ENCODE peak calls at places on chromosomes 13 and 19, in seven cellular contexts. O, S, G, P, E, N and Z are unnamed samples.

GRCh38 chr13:93230466-93230865 is 3.9 kb downstream of the GPC6 start:
- DNase-seq in O (peak; percentile 66), S (no peak), G (no peak), P (peak; percentile 89), E (no peak), N (no peak), Z (no peak)

GRCh38 chr13:90352763-90353162 is 994.7 kb upstream of the MIR17HG start:
- DNase-seq in O (no peak), S (no peak), G (no peak), P (no peak), E (no peak), N (no peak), Z (no peak)

GRCh38 chr13:108980237-108980636 is 350.8 kb downstream of the MYO16 start:
- DNase-seq in O (no peak), S (no peak), G (no peak), P (no peak), E (no peak), N (no peak), Z (no peak)

GRCh38 chr19:38386968-38387549 is 775 bp downstream of the GGN start:
- DNase-seq in O (peak; percentile 93), S (no peak), G (no peak), P (no peak), E (no peak), N (no peak), Z (no peak)

GRCh38 chr13:50732712-50733111 is 110.8 kb downstream of the DLEU7 start:
- DNase-seq in O (no peak), S (no peak), G (no peak), P (peak; percentile 19), E (no peak), N (no peak), Z (no peak)

GRCh38 chr19:48443262-48443661 is 2.5 kb upstream of the GRWD1 start:
- DNase-seq in O (peak; percentile 93), S (no peak), G (no peak), P (no peak), E (no peak), N (peak; percentile 43), Z (no peak)

GRCh38 chr19:55300821-55301458 is 17.1 kb downstream of the BRSK1 start:
- DNase-seq in O (peak; percentile 43), S (no peak), G (no peak), P (no peak), E (no peak), N (no peak), Z (no peak)

GRCh38 chr13:28750187-28751045 is 31.6 kb upstream of the SLC46A3 start:
- DNase-seq in O (no peak), S (no peak), G (no peak), P (no peak), E (no peak), N (no peak), Z (no peak)

GRCh38 chr13:87669379-87669978 is 1.7 kb upstream of the SLITRK5 start:
- DNase-seq in O (no peak), S (peak; percentile 87), G (no peak), P (peak; percentile 10), E (no peak), N (no peak), Z (no peak)

GRCh38 chr19:5093297-5093858 is 124.5 kb downstream of the KDM4B start:
- DNase-seq in O (no peak), S (no peak), G (no peak), P (no peak), E (peak; percentile 74), N (peak; percentile 36), Z (no peak)

GRCh38 chr13:85093808-85094207 is 705.4 kb downstream of the SLITRK6 start:
- DNase-seq in O (no peak), S (no peak), G (peak; percentile 18), P (no peak), E (peak; percentile 30), N (no peak), Z (no peak)

GRCh38 chr13:22040810-22041364 is 370.0 kb downstream of the FGF9 start:
- DNase-seq in O (no peak), S (no peak), G (no peak), P (no peak), E (no peak), N (no peak), Z (no peak)

GRCh38 chr13:101397742-101398141 is 18.6 kb downstream of the NALCN start:
- DNase-seq in O (peak; percentile 84), S (no peak), G (no peak), P (peak; percentile 92), E (peak; percentile 30), N (no peak), Z (no peak)

GRCh38 chr13:31920301-31920818 is 111.2 kb upstream of the FRY start:
- DNase-seq in O (no peak), S (no peak), G (no peak), P (no peak), E (no peak), N (no peak), Z (no peak)

GRCh38 chr13:43686557-43686956 is 100.2 kb downstream of the ENOX1 start:
- DNase-seq in O (peak; percentile 32), S (no peak), G (peak; percentile 46), P (peak; percentile 93), E (peak; percentile 76), N (no peak), Z (no peak)

GRCh38 chr19:30281903-30282302 is 90.3 kb upstream of the ZNF536 start:
- DNase-seq in O (no peak), S (no peak), G (no peak), P (no peak), E (no peak), N (no peak), Z (no peak)

GRCh38 chr13:108959254-108959653 is 329.8 kb downstream of the MYO16 start:
- DNase-seq in O (peak; percentile 19), S (no peak), G (no peak), P (no peak), E (no peak), N (no peak), Z (no peak)

GRCh38 chr19:49799798-49800376 is 13.2 kb downstream of the FUZ start:
- DNase-seq in O (peak; percentile 59), S (peak; percentile 17), G (no peak), P (no peak), E (no peak), N (no peak), Z (no peak)

GRCh38 chr13:98450495-98451167 is 126.3 kb downstream of the STK24 start:
- DNase-seq in O (peak; percentile 72), S (peak; percentile 19), G (no peak), P (no peak), E (peak; percentile 79), N (no peak), Z (no peak)

GRCh38 chr13:98450012-98450411 is 126.9 kb downstream of the STK24 start:
- DNase-seq in O (peak; percentile 50), S (no peak), G (no peak), P (peak; percentile 37), E (no peak), N (no peak), Z (no peak)

GRCh38 chr13:98453254-98453843 is 123.6 kb downstream of the STK24 start:
- DNase-seq in O (peak; percentile 67), S (no peak), G (no peak), P (no peak), E (no peak), N (no peak), Z (no peak)

GRCh38 chr13:98452851-98453250 is 124.1 kb downstream of the STK24 start:
- DNase-seq in O (peak; percentile 62), S (no peak), G (no peak), P (no peak), E (no peak), N (no peak), Z (no peak)

GRCh38 chr13:98451676-98452105 is 125.2 kb downstream of the STK24 start:
- DNase-seq in O (peak; percentile 92), S (no peak), G (peak; percentile 69), P (peak; percentile 40), E (peak; percentile 70), N (no peak), Z (no peak)
- H3K4me1 ChIP-seq in O (peaks cover 55% of the 10 kb centered on the region), S (peaks cover 17% of the 10 kb centered on the region), G (peaks cover 18% of the 10 kb centered on the region), P (peaks cover 14% of the 10 kb centered on the region), E (peaks cover 21% of the 10 kb centered on the region), N (peaks cover 21% of the 10 kb centered on the region), Z (peaks cover 9% of the 10 kb centered on the region)

DNA sequence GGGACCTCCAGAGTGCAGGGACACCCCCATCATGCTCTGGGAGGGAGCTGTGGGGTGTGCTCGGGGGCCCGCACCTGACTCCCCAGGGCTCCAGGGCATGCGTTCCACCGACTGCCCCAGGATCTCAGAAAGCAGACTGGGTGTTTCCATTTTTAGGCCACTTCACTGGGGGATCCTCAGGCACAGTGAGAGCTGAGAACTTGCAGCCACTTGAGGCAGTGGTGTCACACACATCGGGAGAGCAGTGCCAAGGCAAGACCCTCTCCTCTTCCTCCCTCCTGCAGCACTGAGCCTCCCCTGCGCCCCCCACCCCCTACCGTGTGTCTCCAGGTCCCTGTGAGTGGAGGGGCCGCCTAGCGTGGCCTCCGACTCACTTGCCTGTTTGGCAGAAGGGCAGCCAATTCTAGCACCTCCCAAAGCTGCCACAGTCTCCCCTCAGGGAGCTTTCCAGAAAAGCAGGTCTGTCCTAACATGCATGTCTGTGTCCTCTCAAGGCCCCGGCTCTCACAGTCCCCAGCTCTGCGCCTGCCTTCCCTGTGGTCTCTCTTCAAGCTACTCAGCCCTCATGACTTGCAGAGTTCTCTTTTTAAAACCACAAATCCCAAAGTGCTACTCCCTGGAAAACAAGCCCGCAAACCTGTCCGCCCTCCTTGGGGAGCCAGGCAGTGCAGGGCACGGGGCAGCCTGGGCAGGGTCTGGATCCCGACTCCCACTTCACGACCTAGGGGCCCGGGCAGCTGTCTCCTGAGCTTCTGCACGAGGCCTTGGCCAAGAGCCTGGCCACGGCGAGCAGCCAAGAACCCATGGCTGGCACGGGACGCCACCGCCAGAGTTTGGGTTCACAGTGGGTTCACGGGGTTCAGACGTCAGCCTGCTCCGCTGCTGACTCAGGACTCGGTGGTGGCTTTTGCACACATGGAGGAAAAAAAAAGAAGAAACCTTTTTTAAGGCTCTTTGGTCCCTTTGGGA is 94.1 kb downstream of the STK24 start:
- DNase-seq in O (peak; percentile 95), S (peak; percentile 20), G (peak; percentile 62), P (peak; percentile 74), E (peak; percentile 83), N (peak; percentile 87), Z (peak; percentile 57)
- TF ChIP-seq CTCF in O (peak; percentile 24), S (peak; percentile 47), G (no peak), P (peak; percentile 18), E (peak; percentile 29), N (no peak), Z (no peak)

DNA sequence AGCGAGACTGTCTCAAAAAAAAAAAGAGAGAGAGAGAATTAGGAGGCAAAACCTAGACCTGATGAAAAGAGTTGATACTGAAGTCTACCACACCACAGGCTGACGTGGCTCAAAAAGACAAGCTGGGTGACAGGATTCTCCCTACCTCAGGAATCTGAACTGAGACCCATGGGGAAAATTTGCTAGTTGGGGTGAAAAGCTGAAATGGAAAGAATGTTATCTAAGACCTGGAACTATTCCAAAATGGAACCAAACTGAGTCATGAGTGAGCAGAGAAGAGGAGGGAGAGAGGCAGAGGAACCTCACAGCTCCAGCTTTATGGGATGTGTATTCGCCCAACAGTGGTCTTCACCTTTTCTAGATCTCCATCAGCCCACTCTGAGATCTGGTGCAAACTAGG is 11.7 kb downstream of the SMG9 start:
- DNase-seq in O (peak; percentile 85), S (no peak), G (no peak), P (peak; percentile 57), E (no peak), N (no peak), Z (no peak)
- H3K36me3 ChIP-seq in O (peaks cover 82% of the 10 kb centered on the region), S (peaks cover 98% of the 10 kb centered on the region), G (no peaks in the 10 kb centered on the region), P (peaks cover 57% of the 10 kb centered on the region), E (peaks cover 24% of the 10 kb centered on the region), N (peaks cover 58% of the 10 kb centered on the region), Z (peaks cover 52% of the 10 kb centered on the region)

DNA sequence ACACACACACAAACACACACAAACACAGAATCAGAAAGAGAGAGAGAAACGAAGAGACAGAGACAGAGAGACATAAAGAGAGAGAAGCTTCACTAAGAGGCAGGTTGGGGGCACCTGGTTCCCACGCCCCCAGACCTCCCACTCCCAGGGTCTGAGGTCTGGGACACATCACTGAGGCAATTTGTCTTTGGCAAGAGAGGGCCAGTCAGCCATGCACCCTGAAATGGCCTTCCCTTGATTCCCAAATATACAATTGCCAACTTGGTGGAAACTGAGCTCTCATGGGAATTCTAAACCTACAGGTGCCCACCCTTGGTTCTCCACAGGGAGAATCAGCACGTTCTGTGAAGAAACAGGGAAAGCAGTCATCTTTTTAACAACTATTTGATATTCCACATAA is 79.5 kb downstream of the COL4A1 start:
- DNase-seq in O (no peak), S (no peak), G (no peak), P (no peak), E (no peak), N (no peak), Z (no peak)
- H3K4me1 ChIP-seq in O (no peaks in the 10 kb centered on the region), S (no peaks in the 10 kb centered on the region), G (no peaks in the 10 kb centered on the region), P (peaks cover 23% of the 10 kb centered on the region), E (peaks cover 60% of the 10 kb centered on the region), N (peaks cover 2% of the 10 kb centered on the region), Z (peaks cover 8% of the 10 kb centered on the region)